ENCODE peak calls at places on chromosome 22, in ten cellular contexts. Q, F, V, C, H, X, I, Z, B and S are unnamed samples.

GRCh38 chr22:39462443-39463147 is 5.8 kb downstream of the MGAT3 start:
- DNase-seq in Q (no peak), F (no peak), V (no peak), C (no peak), H (no peak), X (no peak), I (no peak), Z (no peak), B (no peak), S (no peak)

GRCh38 chr22:48099251-48099650 is 1336.8 kb downstream of the TBC1D22A start:
- DNase-seq in Q (no peak), F (no peak), V (no peak), C (no peak), H (peak), X (peak), I (no peak), Z (no peak), B (no peak), S (no peak)

GRCh38 chr22:42862045-42862734 is 5.1 kb upstream of the ARFGAP3 start:
- DNase-seq in Q (no peak), F (no peak), V (no peak), C (no peak), H (no peak), X (no peak), I (no peak), Z (no peak), B (no peak), S (no peak)

GRCh38 chr22:46081831-46082210 is 68.5 kb upstream of the PPARA start:
- DNase-seq in Q (no peak), F (no peak), V (peak), C (no peak), H (no peak), X (no peak), I (no peak), Z (no peak), B (no peak), S (peak)

GRCh38 chr22:46455453-46455852 is 82.0 kb downstream of the CELSR1 start:
- DNase-seq in Q (no peak), F (no peak), V (no peak), C (peak), H (no peak), X (no peak), I (no peak), Z (no peak), B (no peak), S (no peak)

GRCh38 chr22:26409705-26410376 is 19.2 kb upstream of the ASPHD2 start:
- DNase-seq in Q (no peak), F (no peak), V (no peak), C (no peak), H (no peak), X (no peak), I (no peak), Z (no peak), B (no peak), S (no peak)

GRCh38 chr22:40121463-40121862 is 56.3 kb upstream of the TNRC6B start:
- DNase-seq in Q (no peak), F (no peak), V (no peak), C (peak), H (no peak), X (peak), I (no peak), Z (no peak), B (no peak), S (no peak)

GRCh38 chr22:37079668-37080171 is 28.2 kb downstream of the KCTD17 start:
- DNase-seq in Q (peak), F (peak), V (no peak), C (no peak), H (no peak), X (peak), I (peak), Z (peak), B (peak), S (no peak)

GRCh38 chr22:45626198-45626651 is 45.4 kb upstream of the ATXN10 start:
- DNase-seq in Q (no peak), F (no peak), V (no peak), C (no peak), H (no peak), X (no peak), I (no peak), Z (no peak), B (no peak), S (no peak)

GRCh38 chr22:22716136-22716535 is 71.7 kb downstream of the GGTLC2 start:
- DNase-seq in Q (no peak), F (no peak), V (no peak), C (no peak), H (no peak), X (no peak), I (no peak), Z (no peak), B (no peak), S (no peak)

GRCh38 chr22:35746248-35746647 is 28.6 kb downstream of the APOL5 start:
- DNase-seq in Q (no peak), F (no peak), V (no peak), C (no peak), H (peak), X (no peak), I (no peak), Z (no peak), B (no peak), S (no peak)

GRCh38 chr22:46378499-46379300 is 43.2 kb downstream of the TRMU start:
- DNase-seq in Q (no peak), F (no peak), V (no peak), C (no peak), H (no peak), X (no peak), I (no peak), Z (no peak), B (no peak), S (no peak)

GRCh38 chr22:44151661-44152060 is 29.1 kb upstream of the PARVG start:
- DNase-seq in Q (no peak), F (no peak), V (no peak), C (no peak), H (no peak), X (no peak), I (no peak), Z (no peak), B (peak), S (no peak)

GRCh38 chr22:32916025-32916424 is 114.5 kb downstream of the TIMP3 start:
- DNase-seq in Q (no peak), F (no peak), V (no peak), C (no peak), H (no peak), X (no peak), I (no peak), Z (no peak), B (no peak), S (no peak)